ENCODE peak calls at places on chromosomes 12 and 14, in five cellular contexts. I is right cardiac atrium, Z is T-cell, K is NCI-H1092 treated with DMSO at 0.1 percent for 48 hours, B is hypothalamus. D is an unnamed sample.

GRCh38 chr14:43145361-43145760 is 1361.7 kb downstream of the FSCB start:
- DNase-seq in I (no peak), Z (no peak), K (no peak), B (no peak), D (no peak)

GRCh38 chr12:3453947-3454675 is 36.9 kb upstream of the PRMT8 start:
- DNase-seq in I (no peak), Z (no peak), K (no peak), B (no peak), D (no peak)

GRCh38 chr12:28415755-28416154 is 225.5 kb downstream of the CCDC91 start:
- DNase-seq in I (no peak), Z (no peak), K (no peak), B (no peak), D (no peak)

GRCh38 chr12:109740694-109741245 is 27.1 kb downstream of the FAM222A start:
- DNase-seq in I (no peak), Z (no peak), K (no peak), B (no peak), D (peak)

GRCh38 chr14:50344116-50344775 is 32.1 kb downstream of the DMAC2L start:
- DNase-seq in I (no peak), Z (no peak), K (no peak), B (no peak), D (no peak)

GRCh38 chr12:63276537-63277365 is 125.8 kb upstream of the AVPR1A start:
- DNase-seq in I (no peak), Z (no peak), K (peak), B (no peak), D (no peak)

GRCh38 chr12:29710104-29710503 is 73.6 kb downstream of the TMTC1 start:
- DNase-seq in I (peak), Z (no peak), K (peak), B (peak), D (peak)

GRCh38 chr12:50453872-50454271 is 50.9 kb upstream of the DIP2B start:
- DNase-seq in I (no peak), Z (no peak), K (no peak), B (no peak), D (no peak)

GRCh38 chr12:6200266-6201198 is at the start of gene CD9:
- DNase-seq in I (peak), Z (peak), K (no peak), B (peak), D (peak)

D was measured in left ventricle myocardium inferior.